ENCODE peak calls at places on chromosome 3, in nine cellular contexts. M, C, W, H, K, U, G, V and L are unnamed samples.

GRCh38 chr3:112199622-112200316 is 66.7 kb upstream of the GCSAM start:
- DNase-seq in K (no peak), V (no peak), G (no peak), M (no peak), H (no peak), U (no peak), W (no peak), C (no peak), L (no peak)

GRCh38 chr3:42961633-42962032 is 17.5 kb upstream of the GASK1A start:
- DNase-seq in G (peak), M (peak), H (peak), K (no peak), V (peak), C (peak), W (peak), U (no peak), L (peak)

GRCh38 chr3:33403756-33404155 is 36.4 kb downstream of the UBP1 start:
- DNase-seq in H (no peak), W (no peak), V (no peak), U (no peak), G (no peak), C (no peak), M (no peak), K (no peak), L (no peak)

GRCh38 chr3:125386811-125387210 is 11.7 kb upstream of the ZNF148 start:
- DNase-seq in U (no peak), M (no peak), H (no peak), W (peak), K (no peak), G (peak), V (no peak), C (peak), L (no peak)

GRCh38 chr3:24201301-24201700 is 256.2 kb downstream of the NR1D2 start:
- DNase-seq in V (no peak), G (no peak), K (no peak), H (no peak), U (no peak), C (no peak), W (no peak), M (no peak), L (no peak)

GRCh38 chr3:46997453-46998091 is 18.1 kb downstream of the NBEAL2 start:
- DNase-seq in C (no peak), U (no peak), M (no peak), W (no peak), G (no peak), V (no peak), K (peak), H (no peak), L (no peak)

GRCh38 chr3:157499342-157499963 is 3.8 kb downstream of the VEPH1 start:
- DNase-seq in G (peak), K (peak), W (peak), C (no peak), U (no peak), V (no peak), M (no peak), H (peak), L (peak)

GRCh38 chr3:102081587-102082289 is 232.4 kb downstream of the NFKBIZ start:
- DNase-seq in C (no peak), M (no peak), H (no peak), V (no peak), W (peak), G (no peak), K (no peak), U (no peak), L (no peak)

GRCh38 chr3:99118381-99118780 is 216.9 kb upstream of the DCBLD2 start:
- DNase-seq in U (no peak), H (no peak), V (no peak), M (no peak), W (no peak), K (no peak), C (no peak), G (no peak), L (no peak)

GRCh38 chr3:38124324-38125122 is 12.4 kb downstream of the ACAA1 start:
- DNase-seq in C (no peak), W (no peak), H (peak), M (no peak), U (no peak), G (no peak), K (no peak), V (no peak), L (no peak)

GRCh38 chr3:117059054-117059989 is 349.7 kb downstream of the TUSC7 start:
- DNase-seq in V (no peak), W (peak), M (no peak), G (peak), H (no peak), K (no peak), C (peak), U (no peak), L (no peak)
- TF ChIP-seq CTCF in V (peak), W (peak), M (peak), G (peak), H (no peak), K (peak), C (peak), U (peak), L (peak)

GRCh38 chr3:142726017-142726416 is 2.2 kb downstream of the TRPC1 start:
- DNase-seq in M (no peak), W (no peak), K (no peak), C (no peak), V (no peak), G (no peak), H (no peak), U (no peak), L (no peak)
- H3K4me3 ChIP-seq in M (no peak), W (no peak), K (no peak), C (no peak), V (no peak), G (peak), H (no peak), U (no peak), L (no peak)

GRCh38 chr3:149364624-149365023 is 12.8 kb downstream of the TM4SF1 start:
- DNase-seq in H (no peak), V (no peak), W (no peak), K (no peak), U (no peak), G (no peak), C (no peak), M (no peak), L (no peak)
- TF ChIP-seq CTCF in H (no peak), V (no peak), W (no peak), K (no peak), U (no peak), G (no peak), C (no peak), M (no peak), L (no peak)

GRCh38 chr3:150183619-150184425 is 213.1 kb upstream of the PFN2 start:
- DNase-seq in K (peak), W (peak), G (peak), V (peak), U (peak), H (peak), M (peak), C (peak), L (no peak)
- H3K4me3 ChIP-seq in K (peak), W (peak), G (peak), V (peak), U (peak), H (peak), M (peak), C (no peak), L (peak)

GRCh38 chr3:908839-909238 is 184.0 kb upstream of the CNTN6 start:
- DNase-seq in K (no peak), G (no peak), M (no peak), U (no peak), H (no peak), C (peak), W (no peak), V (no peak), L (no peak)
- TF ChIP-seq CTCF in K (no peak), G (no peak), M (no peak), U (no peak), H (no peak), C (peak), W (peak), V (peak), L (peak)

DNA sequence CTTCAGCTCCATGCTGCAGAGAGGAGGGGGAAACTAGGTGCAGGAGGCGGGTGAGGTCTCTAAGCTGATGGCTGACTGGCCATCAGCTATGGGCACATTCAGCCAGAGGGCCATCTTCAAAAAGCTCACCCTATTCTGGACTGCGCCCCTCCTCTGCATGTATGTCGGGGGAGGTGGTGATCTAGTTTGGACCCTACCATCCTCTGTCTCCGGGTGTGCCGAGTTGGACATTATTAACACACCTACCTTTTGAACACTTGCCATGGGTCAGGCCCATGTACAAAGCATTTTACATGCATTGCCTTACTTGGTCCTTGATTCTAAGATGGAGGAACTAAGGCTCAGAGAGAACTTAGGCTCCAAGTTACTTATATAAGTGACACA is 1.4 kb downstream of the NISCH start:
- DNase-seq in K (no peak), G (no peak), M (no peak), W (no peak), H (no peak), U (no peak), V (no peak), C (no peak), L (no peak)
- H3K4me3 ChIP-seq in K (peak), G (peak), M (peak), W (peak), H (peak), U (peak), V (peak), C (peak), L (peak)

DNA sequence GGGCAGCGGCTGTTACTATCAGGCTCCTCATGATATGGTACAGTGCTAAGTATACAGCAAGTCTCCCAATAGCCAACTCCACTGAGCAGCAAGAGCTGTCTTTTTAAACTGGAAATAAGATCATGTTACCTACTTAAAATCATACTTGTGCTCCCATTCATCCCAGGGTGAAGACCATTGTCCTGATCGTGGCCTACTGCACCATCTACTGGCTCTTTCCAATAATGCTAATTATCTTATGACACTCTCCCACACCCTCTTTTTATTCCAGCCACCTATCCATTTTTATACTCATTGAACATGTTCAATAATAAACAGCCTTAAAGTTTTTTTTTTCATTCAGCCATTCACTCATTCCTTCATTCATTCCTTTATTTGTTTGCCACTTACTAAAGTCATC is 117.7 kb downstream of the GBE1 start:
- DNase-seq in V (no peak), W (peak), M (no peak), U (no peak), H (no peak), G (peak), C (peak), K (no peak), L (no peak)
- TF ChIP-seq CTCF in V (peak), W (no peak), M (no peak), U (peak), H (no peak), G (peak), C (no peak), K (peak), L (peak)

DNA sequence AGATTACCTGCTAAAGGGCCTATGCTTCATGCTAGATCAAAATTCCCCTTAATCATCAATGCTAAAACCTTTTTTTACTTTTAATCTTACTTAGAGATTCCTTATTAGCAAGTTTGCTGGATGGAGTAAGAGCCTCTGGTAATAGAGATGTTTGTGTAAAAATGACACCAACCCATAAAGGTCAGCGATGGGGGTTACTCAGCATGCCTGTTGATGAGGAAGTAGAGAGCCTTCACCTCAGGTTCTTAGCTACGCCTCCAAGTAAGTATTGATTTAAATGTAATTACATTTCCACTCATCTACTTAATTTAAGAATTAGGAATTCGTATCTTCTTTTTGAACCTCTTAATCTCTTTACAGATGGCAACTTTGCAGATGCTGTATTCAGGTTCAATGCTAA is 38.8 kb downstream of the DNAJC13 start:
- DNase-seq in W (no peak), G (no peak), K (no peak), H (no peak), U (no peak), M (no peak), C (no peak), V (no peak), L (no peak)
- H3K4me3 ChIP-seq in W (no peak), G (no peak), K (no peak), H (no peak), U (no peak), M (no peak), C (no peak), V (no peak), L (no peak)

DNA sequence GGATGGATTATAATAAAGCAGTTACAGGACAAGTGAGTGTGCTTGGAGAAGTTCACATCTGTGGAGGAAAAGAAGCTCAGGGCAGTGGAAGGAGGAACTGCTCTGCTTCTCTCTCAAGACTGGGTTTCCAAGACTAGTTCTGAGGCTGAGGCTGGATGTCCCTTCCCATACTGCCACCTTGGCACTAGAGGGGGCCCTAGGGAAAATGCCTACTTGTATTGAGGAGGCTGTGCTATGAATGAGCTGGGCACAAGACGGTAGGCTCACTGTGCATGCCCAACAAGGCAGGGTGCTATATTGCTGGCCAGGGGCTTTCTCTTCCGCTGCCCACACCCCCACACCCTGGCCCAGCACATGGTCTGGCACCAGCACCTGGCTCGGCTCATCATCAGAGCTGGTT is 65.2 kb downstream of the SLCO2A1 start:
- DNase-seq in G (no peak), H (no peak), K (no peak), V (no peak), W (no peak), U (no peak), C (peak), M (no peak), L (no peak)
- TF ChIP-seq CTCF in G (no peak), H (no peak), K (no peak), V (no peak), W (peak), U (no peak), C (peak), M (no peak), L (peak)